ENCODE peak calls at places on chromosomes 4 and X, in seven cellular contexts. B is SK-N-SH, N is HCT116, T is H1, E is HepG2, W is K562, H is GM12878. Y is an unnamed sample.

GRCh38 chr4:85391568-85392410 is 83.2 kb upstream of the ARHGAP24 start:
- DNase-seq in B (no peak), N (no peak), T (no peak), E (no peak), W (no peak), H (peak), Y (no peak)

GRCh38 chr4:163949976-163950601 is 455.6 kb downstream of the TMA16 start:
- DNase-seq in B (no peak), N (no peak), T (no peak), E (no peak), W (no peak), H (no peak), Y (no peak)

GRCh38 chr4:76087007-76087769 is 12.7 kb downstream of the ART3 start:
- DNase-seq in B (peak), N (peak), T (peak), E (peak), W (peak), H (no peak), Y (peak)

GRCh38 chrX:102154900-102155805 is 624 bp downstream of the BEX5 start:
- DNase-seq in B (peak), N (no peak), T (peak), E (no peak), W (no peak), H (no peak), Y (peak)

GRCh38 chr4:186765138-186765537 is 41.5 kb upstream of the FAT1 start:
- DNase-seq in B (no peak), N (peak), T (peak), E (peak), W (peak), H (no peak), Y (no peak)

GRCh38 chr4:92305148-92305877 is 1.5 kb downstream of the GRID2 start:
- DNase-seq in B (peak), N (peak), T (peak), E (no peak), W (peak), H (no peak), Y (no peak)

GRCh38 chrX:146054311-146054710 is 236.7 kb downstream of the SLITRK2 start:
- DNase-seq in B (no peak), N (no peak), T (no peak), E (no peak), W (no peak), H (no peak), Y (no peak)

GRCh38 chrX:8971116-8971515 is 62.8 kb downstream of the FAM9B start:
- DNase-seq in B (peak), N (peak), T (no peak), E (peak), W (peak), H (no peak), Y (peak)

GRCh38 chr4:4605849-4606248 is 64.0 kb upstream of the STX18 start:
- DNase-seq in B (no peak), N (no peak), T (no peak), E (no peak), W (no peak), H (no peak), Y (no peak)

GRCh38 chr4:41656572-41657301 is 91.8 kb downstream of the PHOX2B start:
- DNase-seq in B (no peak), N (no peak), T (no peak), E (no peak), W (no peak), H (no peak), Y (no peak)

GRCh38 chr4:2253160-2254084 is 8.5 kb downstream of the MXD4 start:
- DNase-seq in B (peak), N (no peak), T (no peak), E (no peak), W (no peak), H (no peak), Y (no peak)

GRCh38 chrX:11239230-11239629 is 54.0 kb upstream of the AMELX start:
- DNase-seq in B (peak), N (no peak), T (no peak), E (peak), W (peak), H (peak), Y (peak)

GRCh38 chr4:19304028-19304427 is 947.7 kb upstream of the SLIT2 start:
- DNase-seq in B (no peak), N (no peak), T (no peak), E (no peak), W (no peak), H (no peak), Y (no peak)

GRCh38 chr4:165864228-165864627 is 8.8 kb upstream of the TLL1 start:
- DNase-seq in B (no peak), N (no peak), T (no peak), E (peak), W (no peak), H (no peak), Y (no peak)

GRCh38 chr4:54017308-54017707 is 47.1 kb downstream of the CHIC2 start:
- DNase-seq in B (no peak), N (no peak), T (no peak), E (no peak), W (no peak), H (no peak), Y (no peak)

GRCh38 chr4:134628074-134628473 is 426.5 kb upstream of the PABPC4L start:
- DNase-seq in B (no peak), N (no peak), T (no peak), E (no peak), W (no peak), H (no peak), Y (no peak)

GRCh38 chr4:3688018-3688998 is 77.9 kb upstream of the ADRA2C start:
- DNase-seq in B (no peak), N (no peak), T (no peak), E (no peak), W (peak), H (no peak), Y (no peak)

GRCh38 chrX:19443886-19444530 is 71.3 kb downstream of the MAP3K15 start:
- DNase-seq in B (no peak), N (no peak), T (no peak), E (no peak), W (no peak), H (no peak), Y (no peak)

GRCh38 chrX:19446397-19446796 is 68.9 kb downstream of the MAP3K15 start:
- DNase-seq in B (no peak), N (no peak), T (no peak), E (no peak), W (no peak), H (no peak), Y (no peak)

DNA sequence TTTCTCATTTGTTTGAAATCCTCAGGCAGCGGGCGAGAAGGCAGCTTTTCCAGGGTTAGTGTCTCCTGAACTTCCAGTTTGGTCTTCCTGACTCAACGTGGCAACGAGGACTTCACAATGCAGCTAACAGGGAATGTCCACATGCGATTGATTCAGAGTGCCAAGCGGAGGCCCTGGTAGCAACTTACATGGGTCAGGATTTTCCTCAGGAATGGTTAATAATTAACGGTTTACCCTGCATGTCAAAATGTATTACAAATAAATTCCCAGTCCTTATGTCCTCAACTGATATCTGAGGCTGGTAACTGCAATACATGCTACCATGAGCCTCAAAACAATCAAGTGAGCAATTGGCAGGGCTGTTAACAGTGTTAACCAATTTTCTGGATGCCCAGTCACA is 67.2 kb downstream of the MAP3K15 start:
- DNase-seq in B (no peak), N (no peak), T (no peak), E (peak), W (no peak), H (no peak), Y (no peak)
- TF ChIP-seq JUND in B (no peak), N (no peak), T (no peak), E (no peak), W (no peak), H (no peak), Y (no peak)

DNA sequence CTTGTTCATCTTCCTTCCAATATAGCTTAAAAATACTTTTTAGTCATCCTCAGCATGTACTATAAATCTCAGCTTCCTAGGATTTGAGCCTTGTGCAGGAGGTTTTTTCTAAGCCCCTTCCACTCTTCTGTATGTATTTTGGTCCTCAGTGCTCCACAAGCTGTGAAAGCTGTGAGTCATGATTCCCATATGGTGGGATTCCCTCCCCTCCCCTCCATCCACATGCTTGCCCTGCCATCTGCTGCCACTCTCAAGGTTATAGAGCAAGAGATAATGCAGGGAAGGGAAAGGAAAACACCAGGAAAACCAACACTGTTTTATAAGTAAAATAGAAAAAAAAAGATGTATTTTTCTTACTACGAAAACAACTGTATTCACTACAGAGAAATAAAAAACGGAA is 58.5 kb upstream of the AP1S2 start:
- DNase-seq in B (no peak), N (no peak), T (no peak), E (no peak), W (no peak), H (no peak), Y (no peak)
- TF ChIP-seq JUND in B (no peak), N (no peak), T (no peak), E (no peak), W (no peak), H (no peak), Y (no peak)

DNA sequence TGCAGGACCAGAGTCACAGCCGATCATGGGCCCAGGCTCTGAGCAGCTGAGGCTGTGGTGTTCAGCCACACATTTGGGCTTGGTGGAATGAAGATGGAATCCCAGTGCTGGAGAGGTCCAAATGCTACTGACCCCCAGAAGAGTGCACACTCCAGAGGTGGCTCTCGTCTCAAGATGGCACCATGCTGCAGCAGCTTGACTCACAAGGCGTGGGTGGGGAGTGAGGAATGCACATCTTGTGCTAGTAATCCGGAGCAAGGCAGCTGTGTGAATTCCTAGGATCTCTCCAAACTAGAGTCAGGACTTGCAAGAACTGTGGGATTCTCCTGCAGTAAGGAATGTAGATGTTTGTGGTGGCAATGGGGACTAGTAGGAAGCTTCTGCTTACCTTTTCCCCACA is 28.7 kb downstream of the RAB28 start:
- DNase-seq in B (no peak), N (no peak), T (no peak), E (no peak), W (no peak), H (no peak), Y (no peak)
- TF ChIP-seq JUND in B (no peak), N (no peak), T (no peak), E (no peak), W (no peak), H (no peak), Y (no peak)

GRCh38 chrX:130994671-130995070 is 63.5 kb upstream of the ARHGAP36 start:
- DNase-seq in B (peak), N (no peak), T (peak), E (no peak), W (peak), H (no peak), Y (peak)
- TF ChIP-seq JUND in B (no peak), N (no peak), T (no peak), E (no peak), W (no peak), H (no peak), Y (no peak)

DNA sequence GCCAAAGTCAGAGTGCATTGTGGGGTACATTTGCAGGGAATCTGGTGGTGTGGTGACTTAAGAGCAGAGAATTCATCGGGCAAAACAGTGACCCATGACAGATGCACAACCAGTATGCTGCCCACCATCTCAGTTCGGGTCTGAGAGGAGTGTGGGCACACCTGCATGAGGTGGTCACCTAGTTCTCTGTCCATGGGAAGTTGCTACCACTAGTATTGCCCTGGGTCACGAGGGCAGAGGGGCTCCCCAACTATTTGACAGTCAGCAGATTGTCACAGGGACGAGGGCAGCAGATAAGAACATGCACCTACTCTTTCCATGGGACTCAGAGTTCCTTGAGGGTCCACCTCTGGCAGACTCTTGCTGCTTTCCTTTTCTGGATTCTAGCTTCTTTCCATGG is 305.2 kb upstream of the MAOA start:
- DNase-seq in B (no peak), N (no peak), T (no peak), E (no peak), W (no peak), H (no peak), Y (no peak)
- TF ChIP-seq JUND in B (no peak), N (no peak), T (no peak), E (no peak), W (no peak), H (no peak), Y (no peak)

GRCh38 chr4:7433376-7434140 is 1.2 kb downstream of the PSAPL1 start:
- DNase-seq in B (no peak), N (no peak), T (no peak), E (no peak), W (no peak), H (no peak), Y (no peak)

GRCh38 chr4:7436256-7436655 is 1.5 kb upstream of the PSAPL1 start:
- DNase-seq in B (no peak), N (no peak), T (no peak), E (no peak), W (no peak), H (no peak), Y (no peak)

GRCh38 chr4:7435411-7436095 is 823 bp upstream of the PSAPL1 start:
- DNase-seq in B (no peak), N (no peak), T (no peak), E (peak), W (no peak), H (no peak), Y (no peak)

GRCh38 chr4:7434141-7434765 is 477 bp downstream of the PSAPL1 start:
- DNase-seq in B (no peak), N (no peak), T (no peak), E (no peak), W (no peak), H (no peak), Y (no peak)

GRCh38 chr4:7434766-7435150 is at the start of gene PSAPL1:
- DNase-seq in B (peak), N (peak), T (no peak), E (peak), W (peak), H (no peak), Y (peak)
- TF ChIP-seq JUND in B (no peak), N (no peak), T (no peak), E (no peak), W (no peak), H (no peak), Y (no peak)

GRCh38 chrX:118975831-118976598 is 1.6 kb downstream of the LONRF3 start:
- DNase-seq in B (peak), N (no peak), T (no peak), E (peak), W (peak), H (no peak), Y (peak)

GRCh38 chrX:118977424-118977823 is 3.0 kb downstream of the LONRF3 start:
- DNase-seq in B (no peak), N (no peak), T (no peak), E (no peak), W (no peak), H (no peak), Y (no peak)

GRCh38 chrX:118974908-118975671 is 672 bp downstream of the LONRF3 start:
- DNase-seq in B (peak), N (no peak), T (no peak), E (peak), W (peak), H (no peak), Y (no peak)

GRCh38 chrX:118978451-118978850 is 4.0 kb downstream of the LONRF3 start:
- DNase-seq in B (no peak), N (no peak), T (no peak), E (no peak), W (no peak), H (no peak), Y (no peak)

GRCh38 chrX:118976599-118977340 is 2.4 kb downstream of the LONRF3 start:
- DNase-seq in B (peak), N (no peak), T (no peak), E (no peak), W (peak), H (no peak), Y (peak)
- TF ChIP-seq JUND in B (no peak), N (no peak), T (no peak), E (no peak), W (no peak), H (no peak), Y (no peak)

DNA sequence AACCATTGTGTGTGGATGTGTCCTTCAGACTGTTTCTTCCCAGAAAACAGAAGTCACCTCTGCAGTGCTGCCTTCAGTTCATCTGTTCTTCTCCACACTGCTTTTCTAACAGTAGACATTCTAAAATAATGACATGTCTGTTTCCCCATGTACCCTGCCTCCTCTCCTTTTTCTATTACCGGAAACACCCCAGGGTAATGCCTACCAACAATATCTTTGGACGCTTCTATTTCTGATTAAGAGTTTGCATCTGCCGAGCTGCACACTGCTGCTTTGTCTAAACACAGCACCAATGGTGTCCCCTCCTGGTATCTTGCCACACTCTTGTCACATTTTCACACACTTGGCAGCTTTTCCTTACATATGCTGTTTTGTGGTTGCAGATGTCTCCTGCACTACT is 288.8 kb downstream of the GRIA2 start:
- DNase-seq in B (no peak), N (no peak), T (no peak), E (no peak), W (no peak), H (no peak), Y (no peak)
- TF ChIP-seq JUND in B (no peak), N (no peak), T (no peak), E (no peak), W (no peak), H (no peak), Y (no peak)

DNA sequence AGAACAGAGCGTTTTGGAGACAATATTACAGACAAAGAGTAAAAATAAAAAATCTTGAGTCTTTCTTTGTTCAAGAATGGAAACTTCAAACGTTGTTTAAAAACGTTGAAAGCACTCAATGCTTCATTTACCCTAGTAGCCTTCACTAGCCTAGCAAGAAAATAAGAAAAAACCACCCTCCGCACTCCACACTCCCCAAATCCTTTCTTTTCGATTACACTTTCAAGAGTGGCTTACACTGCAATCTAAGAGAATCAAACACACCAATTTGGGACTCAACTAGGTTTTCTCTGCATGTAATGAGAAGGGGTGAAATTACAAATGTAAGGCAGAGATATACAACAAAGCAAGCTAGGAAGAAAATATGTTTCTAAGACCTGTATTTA is 4.7 kb downstream of the TMSB4X start:
- DNase-seq in B (no peak), N (no peak), T (no peak), E (no peak), W (no peak), H (no peak), Y (no peak)
- TF ChIP-seq JUND in B (no peak), N (no peak), T (no peak), E (no peak), W (no peak), H (no peak), Y (no peak)

GRCh38 chrX:107673933-107674479 is 45.7 kb downstream of the PRPS1 start:
- DNase-seq in B (no peak), N (no peak), T (no peak), E (no peak), W (peak), H (peak), Y (no peak)

GRCh38 chrX:107674480-107675364 is 46.4 kb downstream of the PRPS1 start:
- DNase-seq in B (no peak), N (no peak), T (no peak), E (no peak), W (peak), H (no peak), Y (peak)

GRCh38 chrX:107675365-107675654 is 47.0 kb downstream of the PRPS1 start:
- DNase-seq in B (no peak), N (no peak), T (no peak), E (no peak), W (no peak), H (no peak), Y (no peak)

GRCh38 chrX:107673401-107673800 is 45.1 kb downstream of the PRPS1 start:
- DNase-seq in B (no peak), N (no peak), T (no peak), E (no peak), W (no peak), H (no peak), Y (no peak)

DNA sequence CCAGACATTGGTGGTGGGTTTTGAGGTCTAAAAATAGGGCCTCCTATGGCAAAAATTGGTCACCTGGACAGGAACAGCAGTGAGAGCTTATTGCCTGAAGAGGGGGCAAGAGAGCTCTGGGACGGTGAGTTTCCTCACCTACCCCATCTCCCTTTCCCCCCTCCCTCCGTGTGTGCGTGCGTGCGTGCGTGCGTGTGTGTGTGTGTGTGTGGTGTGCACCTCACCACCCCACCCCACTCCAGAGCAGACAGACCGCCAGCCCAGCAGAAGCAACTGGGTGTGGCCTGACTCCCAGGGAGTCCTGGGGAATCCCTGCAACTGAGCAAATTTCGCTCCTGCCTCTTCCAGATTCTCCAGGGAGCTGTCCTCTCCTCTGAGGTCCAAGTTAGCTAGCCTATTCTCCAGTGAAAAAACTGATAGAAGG is 44.7 kb downstream of the PRPS1 start:
- DNase-seq in B (peak), N (peak), T (peak), E (peak), W (peak), H (no peak), Y (no peak)
- TF ChIP-seq JUND in B (no peak), N (no peak), T (no peak), E (no peak), W (peak), H (no peak), Y (no peak)

Y was measured in T47D.